ENCODE peak calls at places on chromosomes 5 and 9, in eight cellular contexts. One of them, this sample, is unnamed.

GRCh38 chr5:169095410-169095772 is 205.5 kb downstream of the SLIT3 start:
- DNase-seq in spleen: no peak
- DNase-seq in left lung: no peak
- DNase-seq in lung: no peak
- DNase-seq in heart left ventricle: no peak
- DNase-seq in colonic mucosa: no peak
- DNase-seq in heart right ventricle: no peak
- DNase-seq in PC-3: no peak
- DNase-seq in this sample: no peak

GRCh38 chr9:8366161-8366926 is 566.8 kb upstream of the DMAC1 start:
- DNase-seq in spleen: no peak
- DNase-seq in left lung: no peak
- DNase-seq in lung: no peak
- DNase-seq in heart left ventricle: no peak
- DNase-seq in colonic mucosa: no peak
- DNase-seq in heart right ventricle: no peak
- DNase-seq in PC-3: peak; percentile 1
- DNase-seq in this sample: no peak

GRCh38 chr5:110077147-110077546 is 387.4 kb downstream of the MAN2A1 start:
- DNase-seq in spleen: no peak
- DNase-seq in left lung: no peak
- DNase-seq in lung: no peak
- DNase-seq in heart left ventricle: no peak
- DNase-seq in colonic mucosa: no peak
- DNase-seq in heart right ventricle: no peak
- DNase-seq in PC-3: no peak
- DNase-seq in this sample: no peak

GRCh38 chr9:116541402-116541801 is 145.7 kb upstream of the TRIM32 start:
- DNase-seq in spleen: no peak
- DNase-seq in left lung: no peak
- DNase-seq in lung: no peak
- DNase-seq in heart left ventricle: no peak
- DNase-seq in colonic mucosa: no peak
- DNase-seq in heart right ventricle: no peak
- DNase-seq in PC-3: no peak
- DNase-seq in this sample: no peak

GRCh38 chr5:112479418-112479817 is 60.3 kb upstream of the EPB41L4A start:
- DNase-seq in spleen: no peak
- DNase-seq in left lung: no peak
- DNase-seq in lung: no peak
- DNase-seq in heart left ventricle: no peak
- DNase-seq in colonic mucosa: no peak
- DNase-seq in heart right ventricle: no peak
- DNase-seq in PC-3: peak; percentile 62
- DNase-seq in this sample: no peak

GRCh38 chr9:138043411-138044345 is 166.1 kb downstream of the CACNA1B start:
- DNase-seq in spleen: peak; percentile 45
- DNase-seq in left lung: no peak
- DNase-seq in lung: no peak
- DNase-seq in heart left ventricle: peak; percentile 55
- DNase-seq in colonic mucosa: peak; percentile 10
- DNase-seq in heart right ventricle: no peak
- DNase-seq in PC-3: no peak
- DNase-seq in this sample: no peak

GRCh38 chr5:541888-542692 is 17.8 kb upstream of the SLC9A3 start:
- DNase-seq in spleen: peak; percentile 68
- DNase-seq in left lung: peak; percentile 20
- DNase-seq in lung: no peak
- DNase-seq in heart left ventricle: peak; percentile 36
- DNase-seq in colonic mucosa: no peak
- DNase-seq in heart right ventricle: no peak
- DNase-seq in PC-3: no peak
- DNase-seq in this sample: no peak

GRCh38 chr5:176535655-176536131 is 1.5 kb downstream of the RNF44 start:
- DNase-seq in spleen: peak; percentile 87
- DNase-seq in left lung: no peak
- DNase-seq in lung: no peak
- DNase-seq in heart left ventricle: no peak
- DNase-seq in colonic mucosa: no peak
- DNase-seq in heart right ventricle: no peak
- DNase-seq in PC-3: peak; percentile 17
- DNase-seq in this sample: no peak

GRCh38 chr9:90839183-90839582 is 37.6 kb downstream of the SYK start:
- DNase-seq in spleen: no peak
- DNase-seq in left lung: no peak
- DNase-seq in lung: no peak
- DNase-seq in heart left ventricle: no peak
- DNase-seq in colonic mucosa: no peak
- DNase-seq in heart right ventricle: no peak
- DNase-seq in PC-3: no peak
- DNase-seq in this sample: no peak

GRCh38 chr9:100498592-100498991 is 25.6 kb downstream of the TMEFF1 start:
- DNase-seq in spleen: no peak
- DNase-seq in left lung: no peak
- DNase-seq in lung: no peak
- DNase-seq in heart left ventricle: no peak
- DNase-seq in colonic mucosa: no peak
- DNase-seq in heart right ventricle: no peak
- DNase-seq in PC-3: peak; percentile 31
- DNase-seq in this sample: no peak

DNA sequence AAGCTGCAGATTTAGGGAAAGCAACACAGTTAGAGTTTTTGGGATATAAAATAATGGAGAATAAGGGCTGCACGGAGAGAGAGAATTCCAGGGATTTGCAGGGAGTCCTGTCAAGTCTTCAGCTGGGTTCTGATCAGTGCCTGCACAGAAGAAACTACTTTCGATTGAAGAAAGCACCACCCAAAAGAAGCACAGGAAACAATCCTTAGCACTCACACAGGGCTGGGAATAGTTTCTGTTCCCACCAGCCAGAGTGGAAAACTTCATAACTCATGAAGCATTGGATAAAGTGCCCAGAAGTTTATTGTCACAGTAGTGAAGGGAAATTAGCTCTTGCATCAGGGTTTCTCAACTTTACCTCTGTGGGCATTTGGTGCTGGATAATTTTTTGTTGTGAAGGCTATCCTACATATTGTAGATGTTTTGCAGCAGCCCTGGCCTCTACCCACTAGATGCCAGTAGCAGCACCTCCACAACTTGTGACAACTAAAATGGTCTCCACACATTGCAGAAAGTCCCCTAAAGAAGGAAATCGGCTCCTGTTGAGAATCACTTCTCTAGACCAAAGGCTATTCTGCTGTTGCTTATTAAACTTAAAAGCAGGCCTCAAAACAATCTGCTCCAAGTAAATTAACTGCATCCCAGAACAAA is 71.0 kb upstream of the FAM120A start:
- DNase-seq in spleen: no peak
- DNase-seq in left lung: no peak
- DNase-seq in lung: no peak
- DNase-seq in heart left ventricle: no peak
- DNase-seq in colonic mucosa: no peak
- DNase-seq in heart right ventricle: no peak
- DNase-seq in PC-3: no peak
- DNase-seq in this sample: no peak
- TF ChIP-seq CTCF in spleen: no peak
- TF ChIP-seq CTCF in left lung: no peak
- TF ChIP-seq CTCF in lung: no peak
- TF ChIP-seq CTCF in heart left ventricle: no peak
- TF ChIP-seq CTCF in colonic mucosa: no peak
- TF ChIP-seq CTCF in heart right ventricle: no peak
- TF ChIP-seq CTCF in PC-3: peak; percentile 12
- TF ChIP-seq CTCF in this sample: no peak

GRCh38 chr5:34003941-34004340 is 3.9 kb downstream of the AMACR start:
- DNase-seq in spleen: no peak
- DNase-seq in left lung: no peak
- DNase-seq in lung: no peak
- DNase-seq in heart left ventricle: no peak
- DNase-seq in colonic mucosa: no peak
- DNase-seq in heart right ventricle: no peak
- DNase-seq in PC-3: no peak
- DNase-seq in this sample: no peak

GRCh38 chr5:34005211-34005610 is 2.6 kb downstream of the AMACR start:
- DNase-seq in spleen: no peak
- DNase-seq in left lung: no peak
- DNase-seq in lung: no peak
- DNase-seq in heart left ventricle: no peak
- DNase-seq in colonic mucosa: no peak
- DNase-seq in heart right ventricle: no peak
- DNase-seq in PC-3: no peak
- DNase-seq in this sample: no peak

GRCh38 chr5:34002629-34003328 is 5.1 kb downstream of the AMACR start:
- DNase-seq in spleen: no peak
- DNase-seq in left lung: no peak
- DNase-seq in lung: no peak
- DNase-seq in heart left ventricle: no peak
- DNase-seq in colonic mucosa: no peak
- DNase-seq in heart right ventricle: no peak
- DNase-seq in PC-3: no peak
- DNase-seq in this sample: no peak

GRCh38 chr5:33999986-34000385 is 7.9 kb downstream of the AMACR start:
- DNase-seq in spleen: no peak
- DNase-seq in left lung: no peak
- DNase-seq in lung: no peak
- DNase-seq in heart left ventricle: no peak
- DNase-seq in colonic mucosa: no peak
- DNase-seq in heart right ventricle: no peak
- DNase-seq in PC-3: no peak
- DNase-seq in this sample: no peak

GRCh38 chr5:34001231-34001935 is 6.5 kb downstream of the AMACR start:
- DNase-seq in spleen: no peak
- DNase-seq in left lung: peak; percentile 67
- DNase-seq in lung: peak; percentile 82
- DNase-seq in heart left ventricle: no peak
- DNase-seq in colonic mucosa: peak; percentile 63
- DNase-seq in heart right ventricle: no peak
- DNase-seq in PC-3: peak; percentile 83
- DNase-seq in this sample: peak; percentile 20
- H3K27ac ChIP-seq in spleen: no peak overlapping the region
- H3K27ac ChIP-seq in left lung: peak overlapping the region; percentile 73
- H3K27ac ChIP-seq in lung: peak overlapping the region; percentile 90
- H3K27ac ChIP-seq in heart left ventricle: no peak overlapping the region
- H3K27ac ChIP-seq in colonic mucosa: no peak overlapping the region
- H3K27ac ChIP-seq in heart right ventricle: no peak overlapping the region
- H3K27ac ChIP-seq in PC-3: peak overlapping the region; percentile 61
- H3K27ac ChIP-seq in this sample: no peak overlapping the region

GRCh38 chr5:129051283-129051682 is 43.3 kb upstream of the ISOC1 start:
- DNase-seq in spleen: no peak
- DNase-seq in left lung: no peak
- DNase-seq in lung: no peak
- DNase-seq in heart left ventricle: no peak
- DNase-seq in colonic mucosa: no peak
- DNase-seq in heart right ventricle: no peak
- DNase-seq in PC-3: no peak
- DNase-seq in this sample: no peak

GRCh38 chr5:129049116-129049515 is 45.4 kb upstream of the ISOC1 start:
- DNase-seq in spleen: no peak
- DNase-seq in left lung: no peak
- DNase-seq in lung: no peak
- DNase-seq in heart left ventricle: no peak
- DNase-seq in colonic mucosa: no peak
- DNase-seq in heart right ventricle: no peak
- DNase-seq in PC-3: no peak
- DNase-seq in this sample: no peak

GRCh38 chr5:129057329-129057728 is 37.2 kb upstream of the ISOC1 start:
- DNase-seq in spleen: no peak
- DNase-seq in left lung: no peak
- DNase-seq in lung: no peak
- DNase-seq in heart left ventricle: no peak
- DNase-seq in colonic mucosa: no peak
- DNase-seq in heart right ventricle: no peak
- DNase-seq in PC-3: no peak
- DNase-seq in this sample: no peak

GRCh38 chr5:129048509-129048908 is 46.0 kb upstream of the ISOC1 start:
- DNase-seq in spleen: no peak
- DNase-seq in left lung: no peak
- DNase-seq in lung: no peak
- DNase-seq in heart left ventricle: no peak
- DNase-seq in colonic mucosa: no peak
- DNase-seq in heart right ventricle: no peak
- DNase-seq in PC-3: no peak
- DNase-seq in this sample: no peak

DNA sequence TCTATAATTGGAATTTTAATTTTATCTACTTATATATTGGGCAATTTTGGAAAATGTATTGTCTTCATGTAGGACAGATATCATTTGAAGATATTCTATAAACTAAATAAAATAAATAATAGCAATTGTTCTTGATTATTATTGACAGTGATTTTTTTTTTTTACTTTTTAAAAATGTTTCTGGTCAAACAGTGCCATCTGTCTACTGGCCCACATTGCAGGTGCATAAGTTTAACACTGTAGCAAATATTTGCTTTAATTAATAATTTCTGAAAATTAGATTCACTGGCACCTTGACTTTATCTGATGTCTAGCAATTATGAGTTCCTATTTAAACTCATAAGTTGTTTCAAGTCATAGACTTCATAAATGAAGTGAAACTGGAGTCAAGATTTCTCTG is 41.1 kb upstream of the ISOC1 start:
- DNase-seq in spleen: no peak
- DNase-seq in left lung: no peak
- DNase-seq in lung: no peak
- DNase-seq in heart left ventricle: no peak
- DNase-seq in colonic mucosa: no peak
- DNase-seq in heart right ventricle: no peak
- DNase-seq in PC-3: no peak
- DNase-seq in this sample: no peak
- TF ChIP-seq CTCF in spleen: no peak
- TF ChIP-seq CTCF in left lung: no peak
- TF ChIP-seq CTCF in lung: no peak
- TF ChIP-seq CTCF in heart left ventricle: no peak
- TF ChIP-seq CTCF in colonic mucosa: no peak
- TF ChIP-seq CTCF in heart right ventricle: peak; percentile 16
- TF ChIP-seq CTCF in PC-3: peak; percentile 23
- TF ChIP-seq CTCF in this sample: no peak

GRCh38 chr5:60447488-60447920 is 252.5 kb downstream of the DEPDC1B start:
- DNase-seq in spleen: no peak
- DNase-seq in left lung: no peak
- DNase-seq in lung: no peak
- DNase-seq in heart left ventricle: no peak
- DNase-seq in colonic mucosa: peak; percentile 19
- DNase-seq in heart right ventricle: no peak
- DNase-seq in PC-3: no peak
- DNase-seq in this sample: no peak

GRCh38 chr5:60445427-60445826 is 254.5 kb downstream of the DEPDC1B start:
- DNase-seq in spleen: no peak
- DNase-seq in left lung: no peak
- DNase-seq in lung: no peak
- DNase-seq in heart left ventricle: no peak
- DNase-seq in colonic mucosa: no peak
- DNase-seq in heart right ventricle: no peak
- DNase-seq in PC-3: no peak
- DNase-seq in this sample: no peak

DNA sequence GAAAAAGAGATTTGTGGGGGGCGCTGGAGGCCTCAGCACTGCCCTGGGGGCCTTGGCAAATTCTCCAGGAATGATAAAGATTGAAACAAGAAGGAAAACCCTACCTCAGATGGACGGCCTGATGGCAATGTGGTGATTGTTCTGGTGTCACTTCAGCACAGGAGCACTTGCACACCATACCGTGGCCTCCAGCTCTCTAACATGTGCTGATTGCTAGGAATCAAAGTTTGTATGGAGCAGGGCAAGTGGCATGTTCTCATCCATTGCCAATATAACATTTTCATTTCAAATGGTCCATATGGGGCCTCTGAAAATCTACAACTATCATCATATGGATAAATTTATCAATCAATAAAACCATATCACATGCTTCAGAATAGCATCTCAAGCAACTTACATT is 253.0 kb downstream of the DEPDC1B start:
- DNase-seq in spleen: no peak
- DNase-seq in left lung: no peak
- DNase-seq in lung: no peak
- DNase-seq in heart left ventricle: no peak
- DNase-seq in colonic mucosa: no peak
- DNase-seq in heart right ventricle: no peak
- DNase-seq in PC-3: no peak
- DNase-seq in this sample: no peak
- H3K27ac ChIP-seq in spleen: no peak overlapping the region
- H3K27ac ChIP-seq in left lung: no peak overlapping the region
- H3K27ac ChIP-seq in lung: no peak overlapping the region
- H3K27ac ChIP-seq in heart left ventricle: no peak overlapping the region
- H3K27ac ChIP-seq in colonic mucosa: no peak overlapping the region
- H3K27ac ChIP-seq in heart right ventricle: no peak overlapping the region
- H3K27ac ChIP-seq in PC-3: no peak overlapping the region
- H3K27ac ChIP-seq in this sample: no peak overlapping the region

This sample was measured in WERI-Rb-1.